ENCODE peak calls at places on chromosomes 5 and 9, in four cellular contexts. One of them, this sample, is unnamed.

GRCh38 chr9:14347408-14348224 is 33.7 kb upstream of the NFIB start:
- DNase-seq in WTC11: peak; percentile 57
- DNase-seq in AG10803: peak; percentile 3
- DNase-seq in fibroblast of lung: peak; percentile 49
- DNase-seq in this sample: peak; percentile 50

GRCh38 chr9:73919712-73920111 is 577.4 kb upstream of the RORB start:
- DNase-seq in WTC11: no peak
- DNase-seq in AG10803: no peak
- DNase-seq in fibroblast of lung: no peak
- DNase-seq in this sample: no peak

GRCh38 chr5:72347801-72348305 is 27.7 kb downstream of the PTCD2 start:
- DNase-seq in WTC11: no peak
- DNase-seq in AG10803: peak; percentile 88
- DNase-seq in fibroblast of lung: peak; percentile 95
- DNase-seq in this sample: peak; percentile 95

GRCh38 chr9:127138444-127138843 is 16.0 kb upstream of the ANGPTL2 start:
- DNase-seq in WTC11: no peak
- DNase-seq in AG10803: no peak
- DNase-seq in fibroblast of lung: no peak
- DNase-seq in this sample: no peak

GRCh38 chr9:88259041-88259440 is 120.8 kb upstream of the SPATA31C2 start:
- DNase-seq in WTC11: no peak
- DNase-seq in AG10803: no peak
- DNase-seq in fibroblast of lung: peak; percentile 76
- DNase-seq in this sample: peak; percentile 20

GRCh38 chr9:34493972-34494535 is 28.7 kb downstream of the ENHO start:
- DNase-seq in WTC11: peak; percentile 78
- DNase-seq in AG10803: peak; percentile 32
- DNase-seq in fibroblast of lung: peak; percentile 42
- DNase-seq in this sample: peak; percentile 35

GRCh38 chr9:136055715-136056545 is 39.2 kb downstream of the NACC2 start:
- DNase-seq in WTC11: no peak
- DNase-seq in AG10803: no peak
- DNase-seq in fibroblast of lung: no peak
- DNase-seq in this sample: no peak

GRCh38 chr9:108467653-108468324 is 388.0 kb downstream of the ACTL7B start:
- DNase-seq in WTC11: no peak
- DNase-seq in AG10803: peak; percentile 65
- DNase-seq in fibroblast of lung: peak; percentile 51
- DNase-seq in this sample: no peak

GRCh38 chr9:124454791-124455443 is 4.7 kb downstream of the ADGRD2 start:
- DNase-seq in WTC11: no peak
- DNase-seq in AG10803: no peak
- DNase-seq in fibroblast of lung: no peak
- DNase-seq in this sample: no peak

GRCh38 chr5:37846786-37847310 is 7.0 kb upstream of the GDNF start:
- DNase-seq in WTC11: no peak
- DNase-seq in AG10803: no peak
- DNase-seq in fibroblast of lung: no peak
- DNase-seq in this sample: no peak

GRCh38 chr5:37849641-37850040 is 9.8 kb upstream of the GDNF start:
- DNase-seq in WTC11: no peak
- DNase-seq in AG10803: peak; percentile 29
- DNase-seq in fibroblast of lung: no peak
- DNase-seq in this sample: no peak

GRCh38 chr5:37851305-37851704 is 11.5 kb upstream of the GDNF start:
- DNase-seq in WTC11: no peak
- DNase-seq in AG10803: no peak
- DNase-seq in fibroblast of lung: no peak
- DNase-seq in this sample: no peak

GRCh38 chr5:37850128-37850865 is 10.5 kb upstream of the GDNF start:
- DNase-seq in WTC11: no peak
- DNase-seq in AG10803: peak; percentile 85
- DNase-seq in fibroblast of lung: peak; percentile 30
- DNase-seq in this sample: no peak

GRCh38 chr5:37847978-37848425 is 8.2 kb upstream of the GDNF start:
- DNase-seq in WTC11: no peak
- DNase-seq in AG10803: peak; percentile 78
- DNase-seq in fibroblast of lung: peak; percentile 76
- DNase-seq in this sample: peak; percentile 62
- TF ChIP-seq CTCF in WTC11: no peak
- TF ChIP-seq CTCF in AG10803: no peak
- TF ChIP-seq CTCF in fibroblast of lung: no peak
- TF ChIP-seq CTCF in this sample: no peak

GRCh38 chr5:39005566-39006232 is 68.5 kb downstream of the RICTOR start:
- DNase-seq in WTC11: no peak
- DNase-seq in AG10803: peak; percentile 10
- DNase-seq in fibroblast of lung: no peak
- DNase-seq in this sample: no peak
- TF ChIP-seq CTCF in WTC11: no peak
- TF ChIP-seq CTCF in AG10803: peak; percentile 41
- TF ChIP-seq CTCF in fibroblast of lung: no peak
- TF ChIP-seq CTCF in this sample: peak; percentile 26

DNA sequence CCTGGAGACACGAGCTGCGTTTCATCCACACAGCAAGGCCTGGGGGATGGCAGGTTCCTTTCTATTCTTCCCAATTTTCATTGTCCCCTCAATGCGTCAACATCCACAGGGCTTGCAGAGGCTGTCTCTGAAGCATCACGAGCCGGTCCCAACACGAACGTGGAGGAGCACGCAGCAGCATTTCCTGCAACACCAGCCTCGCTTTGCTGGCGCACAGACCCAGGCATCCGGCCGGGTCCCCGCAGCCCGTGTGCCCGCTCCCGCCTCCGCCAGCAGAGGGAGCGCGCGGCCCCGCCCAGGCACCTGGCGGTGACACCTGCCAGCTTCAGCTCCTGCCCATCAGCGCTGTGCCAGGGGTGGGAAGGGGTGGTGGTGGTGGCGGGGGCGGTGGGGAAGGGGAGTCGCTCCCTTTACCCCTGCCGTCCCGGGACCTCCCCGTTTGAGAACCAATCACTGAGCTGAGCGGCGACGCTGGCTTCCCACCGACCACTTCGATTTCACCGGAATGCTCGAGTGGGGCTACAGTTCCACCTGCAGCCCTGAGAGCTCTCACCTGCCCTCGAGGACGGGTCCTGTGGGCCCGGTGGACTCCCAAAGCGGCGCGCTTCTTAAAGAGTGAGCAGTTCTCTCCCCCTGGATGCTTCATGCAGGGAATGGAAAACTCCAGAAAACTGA is 464.5 kb downstream of the ICE1 start:
- DNase-seq in WTC11: peak; percentile 76
- DNase-seq in AG10803: no peak
- DNase-seq in fibroblast of lung: no peak
- DNase-seq in this sample: no peak
- TF ChIP-seq CTCF in WTC11: peak; percentile 79
- TF ChIP-seq CTCF in AG10803: peak; percentile 17
- TF ChIP-seq CTCF in fibroblast of lung: no peak
- TF ChIP-seq CTCF in this sample: peak; percentile 15

DNA sequence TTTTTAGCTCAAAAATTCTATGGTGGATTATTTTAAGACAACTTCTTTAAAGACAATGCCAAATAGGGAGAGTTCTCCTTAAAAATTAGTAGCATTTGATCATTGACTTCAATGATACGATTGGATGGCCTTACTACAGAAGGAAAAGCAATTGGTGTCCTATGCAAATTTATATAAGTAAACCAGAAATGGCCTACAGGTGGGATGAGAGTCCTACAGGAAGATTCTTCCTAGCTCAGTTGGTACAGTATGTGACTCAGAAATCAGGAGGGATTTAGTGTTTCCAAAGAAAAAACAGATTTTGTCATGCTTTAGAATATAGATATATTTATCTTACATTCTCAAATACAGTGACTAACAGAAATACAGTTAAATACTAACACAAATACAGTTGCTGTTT is 6.5 kb downstream of the ANKRA2 start:
- DNase-seq in WTC11: no peak
- DNase-seq in AG10803: no peak
- DNase-seq in fibroblast of lung: no peak
- DNase-seq in this sample: no peak
- TF ChIP-seq CTCF in WTC11: no peak
- TF ChIP-seq CTCF in AG10803: no peak
- TF ChIP-seq CTCF in fibroblast of lung: no peak
- TF ChIP-seq CTCF in this sample: no peak